ENCODE peak calls at places on chromosomes 12 and 14, in five cellular contexts. Q, S, G, I and M are unnamed samples.

GRCh38 chr14:34018564-34019244 is 67.8 kb upstream of the EGLN3 start:
- DNase-seq in G (peak; percentile 45), Q (no peak), S (no peak), I (no peak), M (no peak)

GRCh38 chr12:11746024-11746771 is 96.7 kb downstream of the ETV6 start:
- DNase-seq in I (no peak), S (no peak), G (peak; percentile 93), Q (no peak), M (no peak)

GRCh38 chr14:24411468-24412454 is 13.0 kb downstream of the NYNRIN start:
- DNase-seq in S (peak; percentile 56), G (no peak), I (peak; percentile 69), Q (peak; percentile 51), M (peak; percentile 70)

GRCh38 chr14:81023095-81023710 is 67.8 kb downstream of the TSHR start:
- DNase-seq in G (no peak), I (no peak), S (no peak), Q (no peak), M (no peak)

GRCh38 chr14:104977008-104977680 is 1.0 kb downstream of the AHNAK2 start:
- DNase-seq in G (no peak), I (no peak), S (no peak), Q (no peak), M (no peak)

GRCh38 chr12:116931665-116932064 is 20.9 kb downstream of the FBXW8 start:
- DNase-seq in G (no peak), I (no peak), S (no peak), Q (no peak), M (no peak)

GRCh38 chr12:128047266-128048060 is 219.5 kb upstream of the TMEM132C start:
- DNase-seq in S (no peak), Q (no peak), G (no peak), I (no peak), M (no peak)

GRCh38 chr12:131090254-131091210 is 136.8 kb downstream of the ADGRD1 start:
- DNase-seq in S (peak; percentile 6), I (no peak), Q (no peak), G (no peak), M (no peak)

GRCh38 chr12:70007687-70008086 is 182.7 kb downstream of the MYRFL start:
- DNase-seq in Q (no peak), I (no peak), G (no peak), S (no peak), M (no peak)

GRCh38 chr12:581321-581720 is 81.9 kb downstream of the NINJ2 start:
- DNase-seq in Q (no peak), G (no peak), I (no peak), S (no peak), M (no peak)

GRCh38 chr14:20855652-20856291 is 35.4 kb upstream of the RNASE3 start:
- DNase-seq in G (peak; percentile 21), S (peak; percentile 66), I (peak; percentile 79), Q (peak; percentile 73), M (peak; percentile 71)

GRCh38 chr12:115468087-115468510 is 784.1 kb upstream of the TBX3 start:
- DNase-seq in I (peak; percentile 88), G (no peak), Q (no peak), S (peak; percentile 26), M (no peak)

GRCh38 chr12:53380797-53381738 is 1.1 kb downstream of the SP1 start:
- DNase-seq in G (no peak), I (no peak), S (peak; percentile 45), Q (no peak), M (no peak)

GRCh38 chr12:4275869-4276253 is 2.3 kb downstream of the CCND2 start:
- DNase-seq in I (no peak), S (no peak), Q (no peak), G (no peak), M (no peak)

GRCh38 chr14:28755198-28755794 is 11.3 kb upstream of the FOXG1 start:
- DNase-seq in Q (no peak), G (no peak), S (no peak), I (no peak), M (no peak)
- TF ChIP-seq SP1 in Q (no peak), G (no peak), S (no peak), I (no peak), M (no peak)

GRCh38 chr14:93329965-93330608 is 2.7 kb downstream of the BTBD7 start:
- DNase-seq in S (no peak), Q (no peak), G (no peak), I (peak; percentile 69), M (no peak)
- TF ChIP-seq SP1 in S (no peak), Q (no peak), G (no peak), I (no peak), M (no peak)

GRCh38 chr14:68359862-68360552 is 432.9 kb downstream of the ZFP36L1 start:
- DNase-seq in Q (peak; percentile 37), S (no peak), G (no peak), I (no peak), M (peak; percentile 11)
- TF ChIP-seq SP1 in Q (no peak), S (no peak), G (no peak), I (no peak), M (no peak)

GRCh38 chr14:73715707-73716106 is 1.5 kb upstream of the PNMA1 start:
- DNase-seq in S (no peak), Q (no peak), I (no peak), G (no peak), M (no peak)

GRCh38 chr14:73712540-73713141 is 1.5 kb downstream of the PNMA1 start:
- DNase-seq in I (no peak), Q (no peak), S (no peak), G (no peak), M (no peak)

GRCh38 chr14:73713804-73714655 is at the start of gene PNMA1:
- DNase-seq in I (peak; percentile 69), Q (no peak), G (no peak), S (peak; percentile 90), M (peak; percentile 96)

GRCh38 chr14:73713206-73713803 is 879 bp downstream of the PNMA1 start:
- DNase-seq in G (no peak), Q (no peak), S (no peak), I (no peak), M (no peak)

GRCh38 chr14:73714656-73715081 is 485 bp upstream of the PNMA1 start:
- DNase-seq in I (no peak), S (no peak), G (no peak), Q (no peak), M (no peak)
- TF ChIP-seq SP1 in I (no peak), S (no peak), G (no peak), Q (no peak), M (no peak)